ENCODE peak calls at places on chromosomes 16 and 17, in nine cellular contexts. One of them, this sample, is unnamed.

GRCh38 chr17:1078831-1079561 is 82.1 kb downstream of the TIMM22 start:
- DNase-seq in HCT116: no peak
- DNase-seq in colonic mucosa: no peak
- DNase-seq in GM23248: no peak
- DNase-seq in mammary epithelial cell: no peak
- DNase-seq in IMR-90: no peak
- DNase-seq in HepG2: no peak
- DNase-seq in PC-3: no peak
- DNase-seq in fibroblast of lung: no peak
- DNase-seq in this sample: peak; percentile 57

GRCh38 chr17:65657251-65657828 is 95.9 kb upstream of the AXIN2 start:
- DNase-seq in HCT116: no peak
- DNase-seq in GM23248: no peak
- DNase-seq in HepG2: no peak
- DNase-seq in colonic mucosa: no peak
- DNase-seq in mammary epithelial cell: no peak
- DNase-seq in fibroblast of lung: no peak
- DNase-seq in IMR-90: no peak
- DNase-seq in PC-3: no peak
- DNase-seq in this sample: no peak

GRCh38 chr17:37388266-37388665 is 12.5 kb downstream of the C17orf78 start:
- DNase-seq in fibroblast of lung: peak; percentile 68
- DNase-seq in mammary epithelial cell: peak; percentile 40
- DNase-seq in HCT116: no peak
- DNase-seq in GM23248: peak; percentile 50
- DNase-seq in IMR-90: peak; percentile 88
- DNase-seq in HepG2: no peak
- DNase-seq in colonic mucosa: no peak
- DNase-seq in PC-3: no peak
- DNase-seq in this sample: no peak

GRCh38 chr17:77594416-77595209 is 363.9 kb upstream of the TNRC6C start:
- DNase-seq in colonic mucosa: no peak
- DNase-seq in GM23248: no peak
- DNase-seq in mammary epithelial cell: no peak
- DNase-seq in HCT116: no peak
- DNase-seq in fibroblast of lung: no peak
- DNase-seq in PC-3: no peak
- DNase-seq in HepG2: no peak
- DNase-seq in IMR-90: no peak
- DNase-seq in this sample: no peak

GRCh38 chr16:72013888-72014538 is 5.5 kb downstream of the DHODH start:
- DNase-seq in mammary epithelial cell: no peak
- DNase-seq in fibroblast of lung: peak; percentile 17
- DNase-seq in IMR-90: no peak
- DNase-seq in HepG2: no peak
- DNase-seq in HCT116: no peak
- DNase-seq in PC-3: no peak
- DNase-seq in colonic mucosa: no peak
- DNase-seq in GM23248: no peak
- DNase-seq in this sample: peak; percentile 23

GRCh38 chr17:67374329-67375053 is 2.6 kb upstream of the PITPNC1 start:
- DNase-seq in PC-3: peak; percentile 94
- DNase-seq in IMR-90: peak; percentile 83
- DNase-seq in fibroblast of lung: peak; percentile 84
- DNase-seq in GM23248: peak; percentile 89
- DNase-seq in HCT116: peak; percentile 87
- DNase-seq in mammary epithelial cell: peak; percentile 70
- DNase-seq in HepG2: peak; percentile 81
- DNase-seq in colonic mucosa: peak; percentile 88
- DNase-seq in this sample: peak; percentile 90

GRCh38 chr16:11094075-11094593 is 149.8 kb downstream of the CLEC16A start:
- DNase-seq in GM23248: no peak
- DNase-seq in fibroblast of lung: peak; percentile 79
- DNase-seq in IMR-90: peak; percentile 86
- DNase-seq in colonic mucosa: no peak
- DNase-seq in HepG2: no peak
- DNase-seq in PC-3: peak; percentile 34
- DNase-seq in HCT116: peak; percentile 77
- DNase-seq in mammary epithelial cell: peak; percentile 72
- DNase-seq in this sample: no peak

GRCh38 chr17:19752216-19753048 is 4.3 kb upstream of the ALDH3A1 start:
- DNase-seq in fibroblast of lung: no peak
- DNase-seq in mammary epithelial cell: no peak
- DNase-seq in PC-3: peak; percentile 63
- DNase-seq in HepG2: no peak
- DNase-seq in GM23248: peak; percentile 17
- DNase-seq in IMR-90: no peak
- DNase-seq in colonic mucosa: no peak
- DNase-seq in HCT116: no peak
- DNase-seq in this sample: no peak

GRCh38 chr16:84227548-84227947 is 12.3 kb downstream of the KCNG4 start:
- DNase-seq in HepG2: no peak
- DNase-seq in mammary epithelial cell: no peak
- DNase-seq in GM23248: no peak
- DNase-seq in HCT116: no peak
- DNase-seq in fibroblast of lung: no peak
- DNase-seq in PC-3: no peak
- DNase-seq in colonic mucosa: no peak
- DNase-seq in IMR-90: no peak
- DNase-seq in this sample: no peak
- H3K9ac ChIP-seq in HepG2: no peak overlapping the region
- H3K9ac ChIP-seq in mammary epithelial cell: no peak overlapping the region
- H3K9ac ChIP-seq in GM23248: no peak overlapping the region
- H3K9ac ChIP-seq in HCT116: peak overlapping the region; percentile 51
- H3K9ac ChIP-seq in fibroblast of lung: no peak overlapping the region
- H3K9ac ChIP-seq in PC-3: no peak overlapping the region
- H3K9ac ChIP-seq in colonic mucosa: no peak overlapping the region
- H3K9ac ChIP-seq in IMR-90: no peak overlapping the region
- H3K9ac ChIP-seq in this sample: no peak overlapping the region

DNA sequence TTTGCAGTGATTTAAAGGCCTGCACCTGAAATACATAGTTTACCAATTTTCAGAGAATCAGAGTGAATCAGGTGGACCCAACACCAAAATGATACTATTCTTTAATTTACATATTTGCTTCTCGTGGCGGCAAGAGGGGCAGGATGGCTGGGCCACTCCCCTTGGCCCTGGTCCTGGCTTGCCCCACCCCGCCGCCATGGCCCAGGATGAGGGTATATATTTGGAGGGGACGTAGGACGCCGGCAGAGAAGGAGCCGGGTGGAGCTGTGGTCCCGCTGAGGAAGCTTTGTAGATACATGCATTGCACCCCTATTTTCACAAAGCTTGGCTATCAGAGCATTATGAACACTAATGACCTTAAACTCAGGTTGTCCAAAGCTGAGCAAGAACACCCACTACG is 43.5 kb downstream of the EFCAB13 start:
- DNase-seq in PC-3: no peak
- DNase-seq in GM23248: no peak
- DNase-seq in HepG2: no peak
- DNase-seq in mammary epithelial cell: no peak
- DNase-seq in HCT116: no peak
- DNase-seq in fibroblast of lung: no peak
- DNase-seq in IMR-90: no peak
- DNase-seq in colonic mucosa: no peak
- DNase-seq in this sample: no peak
- H3K9me3 ChIP-seq in PC-3: peaks cover 2% of the 10 kb centered on the region
- H3K9me3 ChIP-seq in GM23248: no peaks in the 10 kb centered on the region
- H3K9me3 ChIP-seq in HepG2: peaks cover 15% of the 10 kb centered on the region
- H3K9me3 ChIP-seq in mammary epithelial cell: no peaks in the 10 kb centered on the region
- H3K9me3 ChIP-seq in HCT116: no peaks in the 10 kb centered on the region
- H3K9me3 ChIP-seq in fibroblast of lung: no peaks in the 10 kb centered on the region
- H3K9me3 ChIP-seq in IMR-90: no peaks in the 10 kb centered on the region
- H3K9me3 ChIP-seq in colonic mucosa: no peaks in the 10 kb centered on the region
- H3K9me3 ChIP-seq in this sample: peaks cover under 1% of the 10 kb centered on the region

GRCh38 chr16:66958857-66959644 is 2.0 kb upstream of the CES3 start:
- DNase-seq in IMR-90: no peak
- DNase-seq in mammary epithelial cell: no peak
- DNase-seq in GM23248: no peak
- DNase-seq in HepG2: no peak
- DNase-seq in colonic mucosa: no peak
- DNase-seq in fibroblast of lung: no peak
- DNase-seq in HCT116: no peak
- DNase-seq in PC-3: no peak
- DNase-seq in this sample: no peak

GRCh38 chr16:66964049-66964448 is 3.0 kb downstream of the CES3 start:
- DNase-seq in PC-3: no peak
- DNase-seq in HepG2: no peak
- DNase-seq in HCT116: no peak
- DNase-seq in mammary epithelial cell: no peak
- DNase-seq in IMR-90: no peak
- DNase-seq in fibroblast of lung: no peak
- DNase-seq in GM23248: no peak
- DNase-seq in colonic mucosa: no peak
- DNase-seq in this sample: no peak

GRCh38 chr16:66960270-66960669 is 796 bp upstream of the CES3 start:
- DNase-seq in fibroblast of lung: no peak
- DNase-seq in PC-3: no peak
- DNase-seq in IMR-90: no peak
- DNase-seq in colonic mucosa: no peak
- DNase-seq in GM23248: no peak
- DNase-seq in HepG2: no peak
- DNase-seq in mammary epithelial cell: no peak
- DNase-seq in HCT116: no peak
- DNase-seq in this sample: no peak

GRCh38 chr16:66959645-66960177 is 1.4 kb upstream of the CES3 start:
- DNase-seq in HCT116: no peak
- DNase-seq in fibroblast of lung: no peak
- DNase-seq in GM23248: no peak
- DNase-seq in colonic mucosa: peak; percentile 61
- DNase-seq in IMR-90: no peak
- DNase-seq in mammary epithelial cell: no peak
- DNase-seq in HepG2: no peak
- DNase-seq in PC-3: no peak
- DNase-seq in this sample: no peak

GRCh38 chr16:66961065-66961744 is at the start of gene CES3:
- DNase-seq in mammary epithelial cell: peak; percentile 41
- DNase-seq in HCT116: peak; percentile 75
- DNase-seq in IMR-90: peak; percentile 58
- DNase-seq in colonic mucosa: peak; percentile 90
- DNase-seq in GM23248: peak; percentile 83
- DNase-seq in HepG2: peak; percentile 85
- DNase-seq in PC-3: peak; percentile 73
- DNase-seq in fibroblast of lung: peak; percentile 42
- DNase-seq in this sample: peak; percentile 91
- H3K9ac ChIP-seq in mammary epithelial cell: no peak within 1 kb of the TSS
- H3K9ac ChIP-seq in HCT116: peak within 1 kb of the TSS; percentile 53
- H3K9ac ChIP-seq in IMR-90: no peak within 1 kb of the TSS
- H3K9ac ChIP-seq in colonic mucosa: peak within 1 kb of the TSS; percentile 15
- H3K9ac ChIP-seq in GM23248: no peak within 1 kb of the TSS
- H3K9ac ChIP-seq in HepG2: peak within 1 kb of the TSS; percentile 44
- H3K9ac ChIP-seq in PC-3: no peak within 1 kb of the TSS
- H3K9ac ChIP-seq in fibroblast of lung: no peak within 1 kb of the TSS
- H3K9ac ChIP-seq in this sample: no peak within 1 kb of the TSS

DNA sequence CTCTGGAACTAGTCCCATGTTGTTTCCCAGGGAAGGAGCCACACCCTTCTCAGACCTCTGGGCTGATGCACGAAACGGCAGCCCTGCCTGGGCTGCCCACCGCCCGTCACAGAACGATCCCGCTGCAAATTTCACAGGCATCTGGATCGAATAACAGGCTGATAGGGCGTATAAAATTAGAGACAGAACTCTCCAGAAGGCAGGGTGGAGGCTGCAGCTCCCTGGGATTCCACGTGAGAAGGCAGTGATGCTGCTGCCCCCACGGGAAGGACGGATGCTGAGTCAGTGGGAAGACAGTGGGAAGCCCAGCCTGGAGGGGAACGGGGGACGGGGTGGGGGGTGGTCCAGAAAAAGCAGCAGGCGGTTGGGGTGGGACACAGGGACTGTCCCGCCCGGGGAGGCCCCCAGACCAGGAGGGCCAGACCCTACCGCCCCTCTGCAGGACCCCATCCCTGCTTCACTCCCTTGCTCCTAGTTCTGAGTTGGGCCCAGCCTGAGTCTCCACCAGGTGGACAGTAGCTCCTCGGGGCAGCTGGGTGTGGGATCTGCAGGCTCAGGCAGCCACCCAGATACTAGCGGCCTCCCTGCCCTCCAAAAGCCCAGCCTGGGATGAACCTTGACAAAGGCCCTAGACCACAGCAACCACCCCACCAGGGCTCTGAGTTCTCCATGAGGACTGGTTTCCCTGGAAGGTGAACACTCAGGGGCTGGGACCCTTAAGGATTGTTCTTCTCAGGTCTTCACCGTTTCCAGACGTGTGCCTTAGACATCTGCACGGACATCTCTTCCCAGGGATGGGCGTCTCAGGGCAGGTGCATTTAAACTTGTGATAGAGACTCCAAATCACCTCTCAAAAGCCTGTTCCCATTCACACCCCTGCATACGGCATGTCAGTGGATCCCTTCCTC is 117.8 kb downstream of the METRNL start:
- DNase-seq in PC-3: no peak
- DNase-seq in HepG2: no peak
- DNase-seq in fibroblast of lung: no peak
- DNase-seq in HCT116: no peak
- DNase-seq in mammary epithelial cell: no peak
- DNase-seq in IMR-90: no peak
- DNase-seq in colonic mucosa: no peak
- DNase-seq in GM23248: peak; percentile 94
- DNase-seq in this sample: no peak
- H3K9me3 ChIP-seq in PC-3: no peaks in the 10 kb centered on the region
- H3K9me3 ChIP-seq in HepG2: no peaks in the 10 kb centered on the region
- H3K9me3 ChIP-seq in fibroblast of lung: no peaks in the 10 kb centered on the region
- H3K9me3 ChIP-seq in HCT116: no peaks in the 10 kb centered on the region
- H3K9me3 ChIP-seq in mammary epithelial cell: no peaks in the 10 kb centered on the region
- H3K9me3 ChIP-seq in IMR-90: no peaks in the 10 kb centered on the region
- H3K9me3 ChIP-seq in colonic mucosa: no peaks in the 10 kb centered on the region
- H3K9me3 ChIP-seq in GM23248: no peaks in the 10 kb centered on the region
- H3K9me3 ChIP-seq in this sample: no peaks in the 10 kb centered on the region

GRCh38 chr16:24977673-24978065 is 37.5 kb downstream of the ARHGAP17 start:
- DNase-seq in fibroblast of lung: peak; percentile 83
- DNase-seq in mammary epithelial cell: no peak
- DNase-seq in IMR-90: peak; percentile 83
- DNase-seq in HCT116: no peak
- DNase-seq in PC-3: peak; percentile 41
- DNase-seq in HepG2: peak; percentile 36
- DNase-seq in GM23248: peak; percentile 81
- DNase-seq in colonic mucosa: no peak
- DNase-seq in this sample: no peak
- H3K9ac ChIP-seq in fibroblast of lung: peak overlapping the region; percentile 54
- H3K9ac ChIP-seq in mammary epithelial cell: no peak overlapping the region
- H3K9ac ChIP-seq in IMR-90: peak overlapping the region; percentile 44
- H3K9ac ChIP-seq in HCT116: no peak overlapping the region
- H3K9ac ChIP-seq in PC-3: no peak overlapping the region
- H3K9ac ChIP-seq in HepG2: no peak overlapping the region
- H3K9ac ChIP-seq in GM23248: peak overlapping the region; percentile 38
- H3K9ac ChIP-seq in colonic mucosa: no peak overlapping the region
- H3K9ac ChIP-seq in this sample: no peak overlapping the region

DNA sequence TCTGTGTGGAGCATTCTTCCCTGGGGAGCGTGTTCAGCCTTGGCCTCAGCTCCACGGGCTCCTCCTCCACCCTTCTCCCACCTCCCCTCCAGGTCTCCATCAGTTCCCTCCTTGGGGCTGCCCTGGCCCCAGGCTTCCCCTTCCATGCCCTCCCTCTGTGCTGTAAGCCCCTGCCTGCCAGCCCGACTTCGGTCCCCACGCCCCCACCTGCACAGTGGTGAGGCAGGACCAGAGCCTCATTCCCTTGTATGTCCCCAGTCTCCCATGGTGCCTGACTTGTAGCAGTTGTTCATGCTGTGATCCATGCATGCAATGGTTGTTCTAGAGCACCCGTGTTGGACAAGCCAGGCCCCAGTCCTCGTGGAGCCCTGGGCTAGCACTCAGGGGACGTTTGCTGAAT is 199.4 kb downstream of the RBFOX3 start:
- DNase-seq in fibroblast of lung: no peak
- DNase-seq in IMR-90: no peak
- DNase-seq in HepG2: no peak
- DNase-seq in colonic mucosa: no peak
- DNase-seq in PC-3: no peak
- DNase-seq in HCT116: no peak
- DNase-seq in GM23248: no peak
- DNase-seq in mammary epithelial cell: no peak
- DNase-seq in this sample: no peak
- H3K9me3 ChIP-seq in fibroblast of lung: no peaks in the 10 kb centered on the region
- H3K9me3 ChIP-seq in IMR-90: no peaks in the 10 kb centered on the region
- H3K9me3 ChIP-seq in HepG2: no peaks in the 10 kb centered on the region
- H3K9me3 ChIP-seq in colonic mucosa: no peaks in the 10 kb centered on the region
- H3K9me3 ChIP-seq in PC-3: no peaks in the 10 kb centered on the region
- H3K9me3 ChIP-seq in HCT116: no peaks in the 10 kb centered on the region
- H3K9me3 ChIP-seq in GM23248: no peaks in the 10 kb centered on the region
- H3K9me3 ChIP-seq in mammary epithelial cell: no peaks in the 10 kb centered on the region
- H3K9me3 ChIP-seq in this sample: no peaks in the 10 kb centered on the region

This sample was measured in neural progenitor cell.